ENCODE peak calls at places on chromosomes 4 and X, in ten cellular contexts. One of them, this sample, is unnamed. For H3K36me3, the result is how much of the 10 kb centered on the place peaks cover.

GRCh38 chr4:164261831-164262230 is 492.1 kb upstream of the SMIM31 start:
- DNase-seq in MM.1S: no peak
- DNase-seq in IMR-90: no peak
- DNase-seq in body of pancreas: no peak
- DNase-seq in tibial nerve: no peak
- DNase-seq in CD4-positive, CD25-positive, alpha-beta regulatory T cell: no peak
- DNase-seq in neuronal stem cell: no peak
- DNase-seq in cardiac muscle cell: no peak
- DNase-seq in H7: no peak
- DNase-seq in GM23248: no peak
- DNase-seq in this sample: no peak

GRCh38 chrX:137194164-137194563 is 160.4 kb upstream of the GPR101 start:
- DNase-seq in MM.1S: peak
- DNase-seq in IMR-90: peak
- DNase-seq in body of pancreas: peak
- DNase-seq in tibial nerve: no peak
- DNase-seq in CD4-positive, CD25-positive, alpha-beta regulatory T cell: no peak
- DNase-seq in neuronal stem cell: peak
- DNase-seq in cardiac muscle cell: peak
- DNase-seq in H7: peak
- DNase-seq in GM23248: peak
- DNase-seq in this sample: peak

GRCh38 chrX:3815896-3816664 is 102.6 kb upstream of the PRKX start:
- DNase-seq in MM.1S: peak
- DNase-seq in IMR-90: peak
- DNase-seq in body of pancreas: peak
- DNase-seq in tibial nerve: peak
- DNase-seq in CD4-positive, CD25-positive, alpha-beta regulatory T cell: peak
- DNase-seq in neuronal stem cell: peak
- DNase-seq in cardiac muscle cell: peak
- DNase-seq in H7: peak
- DNase-seq in GM23248: peak
- DNase-seq in this sample: peak

GRCh38 chr4:81912420-81912819 is 440.7 kb upstream of the RASGEF1B start:
- DNase-seq in MM.1S: no peak
- DNase-seq in IMR-90: no peak
- DNase-seq in body of pancreas: no peak
- DNase-seq in tibial nerve: no peak
- DNase-seq in CD4-positive, CD25-positive, alpha-beta regulatory T cell: no peak
- DNase-seq in neuronal stem cell: no peak
- DNase-seq in cardiac muscle cell: no peak
- DNase-seq in H7: no peak
- DNase-seq in GM23248: no peak
- DNase-seq in this sample: peak

GRCh38 chr4:60133414-60133813 is 1066.7 kb upstream of the ADGRL3 start:
- DNase-seq in MM.1S: no peak
- DNase-seq in IMR-90: peak
- DNase-seq in body of pancreas: no peak
- DNase-seq in tibial nerve: no peak
- DNase-seq in CD4-positive, CD25-positive, alpha-beta regulatory T cell: no peak
- DNase-seq in neuronal stem cell: no peak
- DNase-seq in cardiac muscle cell: no peak
- DNase-seq in H7: no peak
- DNase-seq in GM23248: no peak
- DNase-seq in this sample: no peak

GRCh38 chr4:106522839-106523238 is 154.3 kb upstream of the GIMD1 start:
- DNase-seq in MM.1S: no peak
- DNase-seq in IMR-90: peak
- DNase-seq in body of pancreas: no peak
- DNase-seq in tibial nerve: no peak
- DNase-seq in CD4-positive, CD25-positive, alpha-beta regulatory T cell: no peak
- DNase-seq in neuronal stem cell: no peak
- DNase-seq in cardiac muscle cell: no peak
- DNase-seq in H7: peak
- DNase-seq in GM23248: peak
- DNase-seq in this sample: peak

GRCh38 chrX:131895002-131895401 is 128.1 kb upstream of the STK26 start:
- DNase-seq in MM.1S: no peak
- DNase-seq in IMR-90: peak
- DNase-seq in body of pancreas: no peak
- DNase-seq in tibial nerve: no peak
- DNase-seq in CD4-positive, CD25-positive, alpha-beta regulatory T cell: no peak
- DNase-seq in neuronal stem cell: no peak
- DNase-seq in cardiac muscle cell: no peak
- DNase-seq in H7: no peak
- DNase-seq in GM23248: peak
- DNase-seq in this sample: no peak

GRCh38 chrX:102517331-102517730 is 792 bp upstream of the TMSB15A start:
- DNase-seq in MM.1S: no peak
- DNase-seq in IMR-90: peak
- DNase-seq in body of pancreas: no peak
- DNase-seq in tibial nerve: no peak
- DNase-seq in CD4-positive, CD25-positive, alpha-beta regulatory T cell: no peak
- DNase-seq in neuronal stem cell: no peak
- DNase-seq in cardiac muscle cell: no peak
- DNase-seq in H7: peak
- DNase-seq in GM23248: peak
- DNase-seq in this sample: no peak

GRCh38 chr4:83599183-83599582 is 63.3 kb downstream of the GPAT3 start:
- DNase-seq in MM.1S: no peak
- DNase-seq in IMR-90: peak
- DNase-seq in body of pancreas: no peak
- DNase-seq in tibial nerve: no peak
- DNase-seq in CD4-positive, CD25-positive, alpha-beta regulatory T cell: no peak
- DNase-seq in neuronal stem cell: no peak
- DNase-seq in cardiac muscle cell: peak
- DNase-seq in H7: no peak
- DNase-seq in GM23248: peak
- DNase-seq in this sample: peak

GRCh38 chrX:100995469-100995868 is 26.0 kb downstream of the ARL13A start:
- DNase-seq in MM.1S: no peak
- DNase-seq in IMR-90: peak
- DNase-seq in body of pancreas: no peak
- DNase-seq in tibial nerve: no peak
- DNase-seq in CD4-positive, CD25-positive, alpha-beta regulatory T cell: no peak
- DNase-seq in neuronal stem cell: no peak
- DNase-seq in cardiac muscle cell: no peak
- DNase-seq in H7: no peak
- DNase-seq in GM23248: peak
- DNase-seq in this sample: no peak

GRCh38 chrX:97898798-97899197 is 1015.1 kb downstream of the RPA4 start:
- DNase-seq in MM.1S: no peak
- DNase-seq in IMR-90: peak
- DNase-seq in body of pancreas: no peak
- DNase-seq in tibial nerve: no peak
- DNase-seq in CD4-positive, CD25-positive, alpha-beta regulatory T cell: no peak
- DNase-seq in neuronal stem cell: no peak
- DNase-seq in cardiac muscle cell: no peak
- DNase-seq in H7: no peak
- DNase-seq in GM23248: peak
- DNase-seq in this sample: no peak

GRCh38 chr4:1235381-1236102 is 13.4 kb downstream of the CTBP1 start:
- DNase-seq in MM.1S: no peak
- DNase-seq in IMR-90: no peak
- DNase-seq in body of pancreas: peak
- DNase-seq in tibial nerve: no peak
- DNase-seq in CD4-positive, CD25-positive, alpha-beta regulatory T cell: no peak
- DNase-seq in neuronal stem cell: no peak
- DNase-seq in cardiac muscle cell: no peak
- DNase-seq in H7: peak
- DNase-seq in GM23248: no peak
- DNase-seq in this sample: no peak
- H3K36me3 ChIP-seq in MM.1S: under half
- H3K36me3 ChIP-seq in IMR-90: half or more
- H3K36me3 ChIP-seq in body of pancreas: under half
- H3K36me3 ChIP-seq in tibial nerve: half or more
- H3K36me3 ChIP-seq in CD4-positive, CD25-positive, alpha-beta regulatory T cell: half or more
- H3K36me3 ChIP-seq in neuronal stem cell: half or more
- H3K36me3 ChIP-seq in cardiac muscle cell: under half
- H3K36me3 ChIP-seq in H7: under half
- H3K36me3 ChIP-seq in GM23248: under half
- H3K36me3 ChIP-seq in this sample: under half

GRCh38 chr4:1660948-1661677 is 23.0 kb downstream of the FAM53A start:
- DNase-seq in MM.1S: no peak
- DNase-seq in IMR-90: no peak
- DNase-seq in body of pancreas: no peak
- DNase-seq in tibial nerve: no peak
- DNase-seq in CD4-positive, CD25-positive, alpha-beta regulatory T cell: no peak
- DNase-seq in neuronal stem cell: no peak
- DNase-seq in cardiac muscle cell: no peak
- DNase-seq in H7: peak
- DNase-seq in GM23248: no peak
- DNase-seq in this sample: no peak

GRCh38 chr4:1666391-1666790 is 17.7 kb downstream of the FAM53A start:
- DNase-seq in MM.1S: no peak
- DNase-seq in IMR-90: no peak
- DNase-seq in body of pancreas: no peak
- DNase-seq in tibial nerve: no peak
- DNase-seq in CD4-positive, CD25-positive, alpha-beta regulatory T cell: no peak
- DNase-seq in neuronal stem cell: no peak
- DNase-seq in cardiac muscle cell: no peak
- DNase-seq in H7: no peak
- DNase-seq in GM23248: no peak
- DNase-seq in this sample: no peak

GRCh38 chr4:1664141-1664540 is 20.0 kb downstream of the FAM53A start:
- DNase-seq in MM.1S: no peak
- DNase-seq in IMR-90: no peak
- DNase-seq in body of pancreas: no peak
- DNase-seq in tibial nerve: no peak
- DNase-seq in CD4-positive, CD25-positive, alpha-beta regulatory T cell: no peak
- DNase-seq in neuronal stem cell: no peak
- DNase-seq in cardiac muscle cell: no peak
- DNase-seq in H7: peak
- DNase-seq in GM23248: no peak
- DNase-seq in this sample: no peak

GRCh38 chr4:1661695-1662094 is 22.4 kb downstream of the FAM53A start:
- DNase-seq in MM.1S: no peak
- DNase-seq in IMR-90: no peak
- DNase-seq in body of pancreas: no peak
- DNase-seq in tibial nerve: no peak
- DNase-seq in CD4-positive, CD25-positive, alpha-beta regulatory T cell: no peak
- DNase-seq in neuronal stem cell: no peak
- DNase-seq in cardiac muscle cell: no peak
- DNase-seq in H7: peak
- DNase-seq in GM23248: no peak
- DNase-seq in this sample: no peak

GRCh38 chr4:1663549-1663948 is 20.6 kb downstream of the FAM53A start:
- DNase-seq in MM.1S: no peak
- DNase-seq in IMR-90: no peak
- DNase-seq in body of pancreas: no peak
- DNase-seq in tibial nerve: no peak
- DNase-seq in CD4-positive, CD25-positive, alpha-beta regulatory T cell: no peak
- DNase-seq in neuronal stem cell: no peak
- DNase-seq in cardiac muscle cell: no peak
- DNase-seq in H7: peak
- DNase-seq in GM23248: no peak
- DNase-seq in this sample: no peak
- H3K36me3 ChIP-seq in MM.1S: under half
- H3K36me3 ChIP-seq in IMR-90: under half
- H3K36me3 ChIP-seq in body of pancreas: under half
- H3K36me3 ChIP-seq in tibial nerve: under half
- H3K36me3 ChIP-seq in CD4-positive, CD25-positive, alpha-beta regulatory T cell: under half
- H3K36me3 ChIP-seq in neuronal stem cell: under half
- H3K36me3 ChIP-seq in cardiac muscle cell: under half
- H3K36me3 ChIP-seq in H7: under half
- H3K36me3 ChIP-seq in GM23248: under half
- H3K36me3 ChIP-seq in this sample: under half

GRCh38 chr4:73803213-73803612 is 33.3 kb upstream of the CXCL6 start:
- DNase-seq in MM.1S: no peak
- DNase-seq in IMR-90: no peak
- DNase-seq in body of pancreas: no peak
- DNase-seq in tibial nerve: no peak
- DNase-seq in CD4-positive, CD25-positive, alpha-beta regulatory T cell: no peak
- DNase-seq in neuronal stem cell: no peak
- DNase-seq in cardiac muscle cell: no peak
- DNase-seq in H7: no peak
- DNase-seq in GM23248: no peak
- DNase-seq in this sample: no peak
- H3K36me3 ChIP-seq in MM.1S: under half
- H3K36me3 ChIP-seq in IMR-90: under half
- H3K36me3 ChIP-seq in body of pancreas: under half
- H3K36me3 ChIP-seq in tibial nerve: under half
- H3K36me3 ChIP-seq in CD4-positive, CD25-positive, alpha-beta regulatory T cell: under half
- H3K36me3 ChIP-seq in neuronal stem cell: under half
- H3K36me3 ChIP-seq in cardiac muscle cell: under half
- H3K36me3 ChIP-seq in H7: under half
- H3K36me3 ChIP-seq in GM23248: under half
- H3K36me3 ChIP-seq in this sample: under half

GRCh38 chrX:48833531-48834138 is 1.8 kb downstream of the PCSK1N start:
- DNase-seq in MM.1S: no peak
- DNase-seq in IMR-90: no peak
- DNase-seq in body of pancreas: no peak
- DNase-seq in tibial nerve: no peak
- DNase-seq in CD4-positive, CD25-positive, alpha-beta regulatory T cell: no peak
- DNase-seq in neuronal stem cell: no peak
- DNase-seq in cardiac muscle cell: no peak
- DNase-seq in H7: no peak
- DNase-seq in GM23248: no peak
- DNase-seq in this sample: peak

GRCh38 chrX:48831136-48831908 is 4.1 kb downstream of the PCSK1N start:
- DNase-seq in MM.1S: no peak
- DNase-seq in IMR-90: no peak
- DNase-seq in body of pancreas: no peak
- DNase-seq in tibial nerve: no peak
- DNase-seq in CD4-positive, CD25-positive, alpha-beta regulatory T cell: no peak
- DNase-seq in neuronal stem cell: no peak
- DNase-seq in cardiac muscle cell: no peak
- DNase-seq in H7: peak
- DNase-seq in GM23248: no peak
- DNase-seq in this sample: no peak

GRCh38 chrX:48835524-48836329 is at the start of gene PCSK1N:
- DNase-seq in MM.1S: no peak
- DNase-seq in IMR-90: no peak
- DNase-seq in body of pancreas: peak
- DNase-seq in tibial nerve: no peak
- DNase-seq in CD4-positive, CD25-positive, alpha-beta regulatory T cell: peak
- DNase-seq in neuronal stem cell: no peak
- DNase-seq in cardiac muscle cell: no peak
- DNase-seq in H7: peak
- DNase-seq in GM23248: no peak
- DNase-seq in this sample: peak

GRCh38 chrX:48831909-48832291 is 3.5 kb downstream of the PCSK1N start:
- DNase-seq in MM.1S: no peak
- DNase-seq in IMR-90: no peak
- DNase-seq in body of pancreas: no peak
- DNase-seq in tibial nerve: no peak
- DNase-seq in CD4-positive, CD25-positive, alpha-beta regulatory T cell: no peak
- DNase-seq in neuronal stem cell: no peak
- DNase-seq in cardiac muscle cell: no peak
- DNase-seq in H7: peak
- DNase-seq in GM23248: no peak
- DNase-seq in this sample: no peak

DNA sequence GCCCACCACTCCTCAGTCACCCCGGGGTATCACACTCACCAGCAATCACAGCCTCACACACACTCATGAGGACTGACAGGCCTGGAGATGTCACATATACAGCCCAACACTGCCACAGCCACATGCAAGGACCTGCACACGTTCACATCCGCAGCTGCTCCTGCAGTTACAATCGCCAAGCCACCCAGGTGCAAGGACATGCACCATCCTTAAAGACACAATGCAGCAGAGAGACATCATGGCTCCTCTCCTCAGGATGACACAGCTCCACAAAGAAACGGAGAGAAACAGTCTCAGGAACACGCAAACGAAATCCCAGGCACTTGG is 1.1 kb downstream of the PCSK1N start:
- DNase-seq in MM.1S: no peak
- DNase-seq in IMR-90: no peak
- DNase-seq in body of pancreas: no peak
- DNase-seq in tibial nerve: no peak
- DNase-seq in CD4-positive, CD25-positive, alpha-beta regulatory T cell: no peak
- DNase-seq in neuronal stem cell: no peak
- DNase-seq in cardiac muscle cell: no peak
- DNase-seq in H7: no peak
- DNase-seq in GM23248: no peak
- DNase-seq in this sample: no peak
- H3K36me3 ChIP-seq in MM.1S: under half
- H3K36me3 ChIP-seq in IMR-90: under half
- H3K36me3 ChIP-seq in body of pancreas: under half
- H3K36me3 ChIP-seq in tibial nerve: under half
- H3K36me3 ChIP-seq in CD4-positive, CD25-positive, alpha-beta regulatory T cell: under half
- H3K36me3 ChIP-seq in neuronal stem cell: under half
- H3K36me3 ChIP-seq in cardiac muscle cell: under half
- H3K36me3 ChIP-seq in H7: under half
- H3K36me3 ChIP-seq in GM23248: under half
- H3K36me3 ChIP-seq in this sample: under half